ENCODE peak calls at places on chromosomes 12 and 14, in four cellular contexts. Q is fibroblast of pulmonary artery, K is pancreas, R is GM10248. L is an unnamed sample.

GRCh38 chr14:21476526-21476924 is 234 bp downstream of the RAB2B start:
- DNase-seq in Q (no peak), K (peak), R (no peak), L (no peak)

GRCh38 chr12:38892090-38892786 is 13.2 kb downstream of the CPNE8 start:
- DNase-seq in Q (peak), K (peak), R (no peak), L (no peak)

GRCh38 chr12:66900616-66901015 is 221.7 kb upstream of the GRIP1 start:
- DNase-seq in Q (peak), K (no peak), R (no peak), L (no peak)

GRCh38 chr12:69929531-69929930 is 104.5 kb downstream of the MYRFL start:
- DNase-seq in Q (peak), K (no peak), R (no peak), L (no peak)

GRCh38 chr12:4281173-4281654 is 7.7 kb downstream of the CCND2 start:
- DNase-seq in Q (no peak), K (no peak), R (no peak), L (no peak)

GRCh38 chr12:54431911-54432814 is 13.1 kb upstream of the ITGA5 start:
- DNase-seq in Q (peak), K (peak), R (no peak), L (no peak)

GRCh38 chr14:46580941-46581671 is 70.5 kb downstream of the RPL10L start:
- DNase-seq in Q (peak), K (no peak), R (peak), L (no peak)

GRCh38 chr14:100826371-100827139 is 637 bp downstream of the MEG3 start:
- DNase-seq in Q (no peak), K (no peak), R (no peak), L (no peak)

GRCh38 chr14:105389976-105390848 is 8.1 kb upstream of the TEX22 start:
- DNase-seq in Q (no peak), K (no peak), R (no peak), L (no peak)

GRCh38 chr12:110983811-110984210 is 63.4 kb upstream of the MYL2 start:
- DNase-seq in Q (no peak), K (no peak), R (no peak), L (no peak)

GRCh38 chr14:93103392-93104080 is 12.2 kb downstream of the ITPK1 start:
- DNase-seq in Q (no peak), K (no peak), R (peak), L (peak)

GRCh38 chr14:57533214-57533613 is 39.6 kb upstream of the CCDC198 start:
- DNase-seq in Q (peak), K (peak), R (no peak), L (no peak)

GRCh38 chr12:111438501-111438900 is 32.8 kb downstream of the SH2B3 start:
- DNase-seq in Q (peak), K (no peak), R (no peak), L (peak)

GRCh38 chr12:15677207-15677606 is 112.0 kb downstream of the EPS8 start:
- DNase-seq in Q (no peak), K (no peak), R (no peak), L (no peak)

L was measured in central memory CD8-positive, alpha-beta T cell.